ENCODE peak calls at places on chromosomes 2 and 18, in six cellular contexts. One of them, this sample, is unnamed.

GRCh38 chr18:29154758-29155725 is 978.1 kb upstream of the CDH2 start:
- DNase-seq in endothelial cell of umbilical vein: peak
- DNase-seq in GM12878: no peak
- DNase-seq in IMR-90: peak
- DNase-seq in lower leg skin: no peak
- DNase-seq in ovary: no peak
- DNase-seq in this sample: no peak

GRCh38 chr2:28612131-28612812 is 116.4 kb downstream of the PLB1 start:
- DNase-seq in endothelial cell of umbilical vein: no peak
- DNase-seq in GM12878: no peak
- DNase-seq in IMR-90: no peak
- DNase-seq in lower leg skin: no peak
- DNase-seq in ovary: no peak
- DNase-seq in this sample: no peak

GRCh38 chr18:27298215-27298804 is 113.2 kb upstream of the CHST9 start:
- DNase-seq in endothelial cell of umbilical vein: no peak
- DNase-seq in GM12878: no peak
- DNase-seq in IMR-90: no peak
- DNase-seq in lower leg skin: no peak
- DNase-seq in ovary: no peak
- DNase-seq in this sample: no peak

GRCh38 chr2:59206361-59206760 is 965.2 kb upstream of the FANCL start:
- DNase-seq in endothelial cell of umbilical vein: no peak
- DNase-seq in GM12878: no peak
- DNase-seq in IMR-90: no peak
- DNase-seq in lower leg skin: no peak
- DNase-seq in ovary: no peak
- DNase-seq in this sample: no peak

GRCh38 chr2:10451819-10452218 is 3.7 kb upstream of the ODC1 start:
- DNase-seq in endothelial cell of umbilical vein: no peak
- DNase-seq in GM12878: no peak
- DNase-seq in IMR-90: no peak
- DNase-seq in lower leg skin: no peak
- DNase-seq in ovary: no peak
- DNase-seq in this sample: no peak

GRCh38 chr2:238267341-238267710 is 21.1 kb downstream of the PER2 start:
- DNase-seq in endothelial cell of umbilical vein: no peak
- DNase-seq in GM12878: no peak
- DNase-seq in IMR-90: peak
- DNase-seq in lower leg skin: no peak
- DNase-seq in ovary: no peak
- DNase-seq in this sample: no peak

GRCh38 chr2:232714969-232715368 is 17.8 kb downstream of the GIGYF2 start:
- DNase-seq in endothelial cell of umbilical vein: no peak
- DNase-seq in GM12878: no peak
- DNase-seq in IMR-90: peak
- DNase-seq in lower leg skin: no peak
- DNase-seq in ovary: no peak
- DNase-seq in this sample: no peak

GRCh38 chr2:239803764-239804111 is 221.4 kb downstream of the NDUFA10 start:
- DNase-seq in endothelial cell of umbilical vein: no peak
- DNase-seq in GM12878: no peak
- DNase-seq in IMR-90: no peak
- DNase-seq in lower leg skin: no peak
- DNase-seq in ovary: no peak
- DNase-seq in this sample: no peak

GRCh38 chr2:134372141-134372540 is 118.3 kb downstream of the MGAT5 start:
- DNase-seq in endothelial cell of umbilical vein: no peak
- DNase-seq in GM12878: no peak
- DNase-seq in IMR-90: peak
- DNase-seq in lower leg skin: no peak
- DNase-seq in ovary: no peak
- DNase-seq in this sample: no peak

GRCh38 chr2:75142081-75142480 is 57.2 kb downstream of the TACR1 start:
- DNase-seq in endothelial cell of umbilical vein: no peak
- DNase-seq in GM12878: no peak
- DNase-seq in IMR-90: no peak
- DNase-seq in lower leg skin: no peak
- DNase-seq in ovary: no peak
- DNase-seq in this sample: no peak

GRCh38 chr2:36373149-36373880 is 17.7 kb downstream of the CRIM1 start:
- DNase-seq in endothelial cell of umbilical vein: no peak
- DNase-seq in GM12878: no peak
- DNase-seq in IMR-90: peak
- DNase-seq in lower leg skin: peak
- DNase-seq in ovary: no peak
- DNase-seq in this sample: peak

GRCh38 chr18:60910534-60910933 is 422.7 kb upstream of the CDH20 start:
- DNase-seq in endothelial cell of umbilical vein: no peak
- DNase-seq in GM12878: no peak
- DNase-seq in IMR-90: no peak
- DNase-seq in lower leg skin: no peak
- DNase-seq in ovary: no peak
- DNase-seq in this sample: no peak

GRCh38 chr2:151337643-151338042 is 19.7 kb upstream of the TNFAIP6 start:
- DNase-seq in endothelial cell of umbilical vein: no peak
- DNase-seq in GM12878: no peak
- DNase-seq in IMR-90: peak
- DNase-seq in lower leg skin: no peak
- DNase-seq in ovary: no peak
- DNase-seq in this sample: no peak

GRCh38 chr18:24695168-24695567 is 234.7 kb downstream of the HRH4 start:
- DNase-seq in endothelial cell of umbilical vein: no peak
- DNase-seq in GM12878: no peak
- DNase-seq in IMR-90: peak
- DNase-seq in lower leg skin: no peak
- DNase-seq in ovary: no peak
- DNase-seq in this sample: no peak

GRCh38 chr18:785242-785641 is 26.8 kb downstream of the YES1 start:
- DNase-seq in endothelial cell of umbilical vein: no peak
- DNase-seq in GM12878: no peak
- DNase-seq in IMR-90: no peak
- DNase-seq in lower leg skin: no peak
- DNase-seq in ovary: no peak
- DNase-seq in this sample: no peak

GRCh38 chr2:165720526-165720925 is 73.5 kb downstream of the GALNT3 start:
- DNase-seq in endothelial cell of umbilical vein: no peak
- DNase-seq in GM12878: no peak
- DNase-seq in IMR-90: peak
- DNase-seq in lower leg skin: no peak
- DNase-seq in ovary: no peak
- DNase-seq in this sample: no peak

GRCh38 chr2:186891219-186891621 is 42.2 kb upstream of the ZSWIM2 start:
- DNase-seq in endothelial cell of umbilical vein: peak
- DNase-seq in GM12878: no peak
- DNase-seq in IMR-90: no peak
- DNase-seq in lower leg skin: no peak
- DNase-seq in ovary: no peak
- DNase-seq in this sample: no peak

GRCh38 chr2:217902281-217903141 is 100.3 kb downstream of the TNS1 start:
- DNase-seq in endothelial cell of umbilical vein: peak
- DNase-seq in GM12878: no peak
- DNase-seq in IMR-90: peak
- DNase-seq in lower leg skin: peak
- DNase-seq in ovary: peak
- DNase-seq in this sample: peak

GRCh38 chr2:65024149-65024829 is 31.9 kb upstream of the CEP68 start:
- DNase-seq in endothelial cell of umbilical vein: no peak
- DNase-seq in GM12878: no peak
- DNase-seq in IMR-90: peak
- DNase-seq in lower leg skin: no peak
- DNase-seq in ovary: no peak
- DNase-seq in this sample: no peak

GRCh38 chr2:151851761-151852160 is 23.5 kb upstream of the ARL5A start:
- DNase-seq in endothelial cell of umbilical vein: no peak
- DNase-seq in GM12878: no peak
- DNase-seq in IMR-90: no peak
- DNase-seq in lower leg skin: no peak
- DNase-seq in ovary: no peak
- DNase-seq in this sample: no peak

GRCh38 chr2:153953761-153954160 is 82.0 kb downstream of the GALNT13 start:
- DNase-seq in endothelial cell of umbilical vein: no peak
- DNase-seq in GM12878: no peak
- DNase-seq in IMR-90: no peak
- DNase-seq in lower leg skin: no peak
- DNase-seq in ovary: no peak
- DNase-seq in this sample: no peak

GRCh38 chr2:98793275-98793674 is 62.3 kb upstream of the MGAT4A start:
- DNase-seq in endothelial cell of umbilical vein: no peak
- DNase-seq in GM12878: no peak
- DNase-seq in IMR-90: no peak
- DNase-seq in lower leg skin: no peak
- DNase-seq in ovary: no peak
- DNase-seq in this sample: no peak

DNA sequence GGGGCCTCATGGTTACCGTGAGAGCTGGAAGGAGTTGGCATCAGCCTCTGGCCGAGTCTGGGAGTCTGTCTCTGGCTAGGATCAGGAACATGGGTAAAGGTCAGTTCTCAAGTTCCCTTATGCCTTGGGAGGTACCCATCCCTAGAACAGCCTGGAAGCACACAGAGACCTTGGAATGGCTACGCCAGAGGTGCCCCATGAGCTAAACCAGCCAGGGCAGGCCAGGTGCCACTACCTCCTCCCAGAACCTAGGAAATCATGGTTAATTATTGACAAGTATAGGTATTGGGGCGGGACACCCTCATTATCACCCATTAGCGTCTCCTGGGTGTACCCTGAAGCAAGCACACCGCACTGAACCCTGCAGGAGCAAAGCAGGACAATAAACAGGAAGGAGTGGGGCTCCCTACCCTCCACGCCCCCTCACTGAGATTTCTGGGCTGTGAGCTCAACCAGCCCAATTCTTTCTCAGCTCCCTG is 3.0 kb upstream of the ASPRV1 start:
- DNase-seq in endothelial cell of umbilical vein: no peak
- DNase-seq in GM12878: no peak
- DNase-seq in IMR-90: no peak
- DNase-seq in lower leg skin: no peak
- DNase-seq in ovary: no peak
- DNase-seq in this sample: no peak
- TF ChIP-seq POLR2A in endothelial cell of umbilical vein: no peak
- TF ChIP-seq POLR2A in GM12878: no peak
- TF ChIP-seq POLR2A in IMR-90: no peak
- TF ChIP-seq POLR2A in lower leg skin: no peak
- TF ChIP-seq POLR2A in ovary: no peak
- TF ChIP-seq POLR2A in this sample: no peak

DNA sequence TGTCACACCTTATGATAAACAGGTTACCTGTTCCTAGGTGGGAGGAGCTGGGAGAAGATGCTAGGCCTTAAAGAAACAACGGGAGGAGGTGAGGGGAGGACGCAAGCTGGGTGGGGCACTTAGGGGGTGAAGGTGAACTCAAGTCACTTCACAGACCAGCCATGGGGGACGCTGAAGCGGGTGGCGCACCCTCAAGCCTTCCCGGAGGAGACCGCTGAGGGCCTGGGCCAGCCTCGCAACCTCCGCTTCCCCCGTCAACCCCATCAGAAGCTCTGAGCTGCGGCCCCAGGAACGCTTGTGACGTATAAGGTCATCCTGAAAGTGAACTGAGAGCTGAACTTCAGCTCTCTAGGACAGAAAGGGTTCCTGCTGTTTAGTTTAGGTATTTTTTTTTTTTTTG is 133.5 kb downstream of the MBP start:
- DNase-seq in endothelial cell of umbilical vein: no peak
- DNase-seq in GM12878: no peak
- DNase-seq in IMR-90: no peak
- DNase-seq in lower leg skin: no peak
- DNase-seq in ovary: no peak
- DNase-seq in this sample: no peak
- TF ChIP-seq POLR2A in endothelial cell of umbilical vein: no peak
- TF ChIP-seq POLR2A in GM12878: no peak
- TF ChIP-seq POLR2A in IMR-90: no peak
- TF ChIP-seq POLR2A in lower leg skin: no peak
- TF ChIP-seq POLR2A in ovary: no peak
- TF ChIP-seq POLR2A in this sample: no peak

DNA sequence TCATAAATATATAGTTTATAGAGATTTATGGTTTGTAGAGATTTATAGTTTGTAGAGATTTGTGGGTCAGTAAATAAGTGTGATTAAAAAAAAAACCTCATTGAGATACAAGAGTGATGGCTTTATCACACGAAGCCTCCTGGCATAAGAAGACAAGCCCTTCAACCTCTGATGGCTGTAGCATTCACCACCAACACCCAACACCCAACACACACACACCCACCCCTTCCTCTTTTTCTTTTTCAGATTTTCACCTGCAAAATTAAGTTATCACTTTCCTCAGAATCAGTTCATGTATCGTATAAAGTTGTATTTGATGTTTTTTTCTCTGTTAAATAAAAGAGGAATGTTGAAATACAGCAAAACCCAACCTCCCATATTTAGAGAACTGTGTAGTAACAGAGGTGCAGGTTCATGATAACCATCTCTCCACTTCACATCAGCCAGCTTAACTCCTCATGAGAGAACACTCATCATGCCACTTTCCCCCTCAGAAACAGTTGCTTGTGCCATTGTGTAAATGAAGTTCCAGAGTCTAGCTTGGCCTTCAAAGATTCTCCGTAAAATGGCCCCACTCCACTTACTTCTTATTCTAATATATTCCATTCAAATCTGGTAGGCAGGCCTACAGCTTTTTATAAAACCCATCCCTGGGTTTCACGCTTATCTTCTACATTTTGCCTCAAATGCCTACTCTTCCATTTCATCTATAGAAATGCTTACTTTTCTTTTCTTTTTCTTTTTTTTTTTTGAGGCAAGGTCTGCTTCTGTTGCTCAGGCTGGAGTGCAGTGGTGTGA is 105.9 kb downstream of the SPTBN1 start:
- DNase-seq in endothelial cell of umbilical vein: no peak
- DNase-seq in GM12878: no peak
- DNase-seq in IMR-90: no peak
- DNase-seq in lower leg skin: no peak
- DNase-seq in ovary: no peak
- DNase-seq in this sample: no peak
- TF ChIP-seq POLR2A in endothelial cell of umbilical vein: no peak
- TF ChIP-seq POLR2A in GM12878: no peak
- TF ChIP-seq POLR2A in IMR-90: no peak
- TF ChIP-seq POLR2A in lower leg skin: no peak
- TF ChIP-seq POLR2A in ovary: no peak
- TF ChIP-seq POLR2A in this sample: no peak

DNA sequence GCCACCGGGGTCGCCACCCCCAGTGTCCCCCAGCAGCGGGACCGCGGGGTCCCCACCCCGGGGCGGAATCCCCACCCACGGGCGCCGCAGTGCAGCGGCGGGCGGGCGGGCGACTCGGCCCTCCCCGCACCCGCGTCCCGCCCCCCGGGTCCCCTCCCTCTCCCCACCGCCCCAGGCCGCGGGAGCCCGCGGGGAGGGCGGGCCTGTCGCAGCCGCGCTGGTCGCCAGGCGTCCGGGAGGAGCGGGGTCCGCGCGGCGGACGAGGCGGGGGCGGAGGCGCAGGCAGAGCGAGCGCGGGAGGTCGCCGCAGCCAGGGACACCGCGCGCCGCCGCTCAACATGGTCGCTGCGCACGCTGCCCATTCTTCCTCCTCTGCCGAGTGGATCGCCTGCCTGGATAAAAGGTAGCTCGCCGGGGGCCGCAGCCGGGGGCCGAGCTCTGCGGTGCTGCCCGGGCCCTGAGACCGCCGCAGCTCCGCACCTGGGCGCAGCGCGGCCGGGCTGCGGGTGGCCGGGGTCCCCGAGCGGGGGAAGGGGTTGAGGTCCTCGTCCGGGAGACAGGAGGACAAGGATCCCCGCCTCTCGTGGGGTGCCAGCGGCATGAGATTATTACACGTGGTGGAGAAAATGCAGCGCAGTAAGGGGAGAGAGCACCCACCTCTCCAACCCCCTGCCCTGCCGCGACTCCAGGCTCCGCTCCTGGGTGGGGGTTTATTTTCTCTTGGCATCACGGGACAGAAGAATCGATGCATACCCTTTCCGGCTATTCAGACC is at the start of gene RAPGEF4:
- DNase-seq in endothelial cell of umbilical vein: no peak
- DNase-seq in GM12878: no peak
- DNase-seq in IMR-90: no peak
- DNase-seq in lower leg skin: no peak
- DNase-seq in ovary: no peak
- DNase-seq in this sample: no peak
- TF ChIP-seq POLR2A in endothelial cell of umbilical vein: no peak
- TF ChIP-seq POLR2A in GM12878: no peak
- TF ChIP-seq POLR2A in IMR-90: no peak
- TF ChIP-seq POLR2A in lower leg skin: no peak
- TF ChIP-seq POLR2A in ovary: no peak
- TF ChIP-seq POLR2A in this sample: no peak

This sample was measured in erythroblast.